ENCODE peak calls at places on chromosome 1, in nine cellular contexts. One of them, this sample, is unnamed.

GRCh38 chr1:30875197-30875596 is 33.4 kb downstream of the SDC3 start:
- DNase-seq in GM12865: no peak
- DNase-seq in AG09309: no peak
- DNase-seq in bronchial epithelial cell: no peak
- DNase-seq in fibroblast of the aortic adventitia: no peak
- DNase-seq in RWPE2: no peak
- DNase-seq in HCT116: no peak
- DNase-seq in A549: no peak
- DNase-seq in lower leg skin: no peak
- DNase-seq in this sample: no peak

GRCh38 chr1:153790282-153790995 is 15.2 kb downstream of the SLC27A3 start:
- DNase-seq in RWPE2: no peak
- DNase-seq in GM12865: peak
- DNase-seq in A549: no peak
- DNase-seq in lower leg skin: peak
- DNase-seq in bronchial epithelial cell: no peak
- DNase-seq in HCT116: no peak
- DNase-seq in fibroblast of the aortic adventitia: peak
- DNase-seq in AG09309: peak
- DNase-seq in this sample: no peak

GRCh38 chr1:180633092-180634045 is 1.5 kb downstream of the XPR1 start:
- DNase-seq in A549: no peak
- DNase-seq in GM12865: no peak
- DNase-seq in bronchial epithelial cell: peak
- DNase-seq in HCT116: no peak
- DNase-seq in RWPE2: no peak
- DNase-seq in AG09309: no peak
- DNase-seq in fibroblast of the aortic adventitia: peak
- DNase-seq in lower leg skin: no peak
- DNase-seq in this sample: no peak

GRCh38 chr1:211529011-211529410 is 37.0 kb upstream of the RD3 start:
- DNase-seq in AG09309: no peak
- DNase-seq in A549: no peak
- DNase-seq in lower leg skin: no peak
- DNase-seq in bronchial epithelial cell: no peak
- DNase-seq in GM12865: no peak
- DNase-seq in fibroblast of the aortic adventitia: no peak
- DNase-seq in HCT116: no peak
- DNase-seq in RWPE2: no peak
- DNase-seq in this sample: no peak

GRCh38 chr1:223444411-223444810 is 51.2 kb downstream of the CCDC185 start:
- DNase-seq in lower leg skin: no peak
- DNase-seq in bronchial epithelial cell: no peak
- DNase-seq in A549: no peak
- DNase-seq in RWPE2: no peak
- DNase-seq in AG09309: no peak
- DNase-seq in fibroblast of the aortic adventitia: no peak
- DNase-seq in GM12865: no peak
- DNase-seq in HCT116: no peak
- DNase-seq in this sample: no peak

GRCh38 chr1:87451229-87451900 is 122.7 kb downstream of the LMO4 start:
- DNase-seq in GM12865: no peak
- DNase-seq in bronchial epithelial cell: no peak
- DNase-seq in A549: no peak
- DNase-seq in lower leg skin: no peak
- DNase-seq in fibroblast of the aortic adventitia: peak
- DNase-seq in HCT116: no peak
- DNase-seq in AG09309: no peak
- DNase-seq in RWPE2: no peak
- DNase-seq in this sample: no peak

GRCh38 chr1:60740154-60740553 is 342.2 kb upstream of the NFIA start:
- DNase-seq in RWPE2: no peak
- DNase-seq in AG09309: no peak
- DNase-seq in fibroblast of the aortic adventitia: no peak
- DNase-seq in lower leg skin: no peak
- DNase-seq in HCT116: no peak
- DNase-seq in A549: no peak
- DNase-seq in GM12865: no peak
- DNase-seq in bronchial epithelial cell: no peak
- DNase-seq in this sample: no peak

GRCh38 chr1:81224222-81224621 is 576.5 kb upstream of the ADGRL2 start:
- DNase-seq in fibroblast of the aortic adventitia: no peak
- DNase-seq in RWPE2: no peak
- DNase-seq in HCT116: no peak
- DNase-seq in A549: no peak
- DNase-seq in AG09309: no peak
- DNase-seq in lower leg skin: no peak
- DNase-seq in GM12865: no peak
- DNase-seq in bronchial epithelial cell: no peak
- DNase-seq in this sample: no peak

GRCh38 chr1:56120021-56120420 is 459.3 kb downstream of the PLPP3 start:
- DNase-seq in HCT116: no peak
- DNase-seq in fibroblast of the aortic adventitia: no peak
- DNase-seq in bronchial epithelial cell: peak
- DNase-seq in lower leg skin: no peak
- DNase-seq in A549: no peak
- DNase-seq in AG09309: no peak
- DNase-seq in RWPE2: no peak
- DNase-seq in GM12865: no peak
- DNase-seq in this sample: no peak

GRCh38 chr1:35268282-35269189 is at the start of gene ZMYM4:
- DNase-seq in fibroblast of the aortic adventitia: peak
- DNase-seq in bronchial epithelial cell: peak
- DNase-seq in GM12865: peak
- DNase-seq in AG09309: peak
- DNase-seq in A549: peak
- DNase-seq in lower leg skin: peak
- DNase-seq in HCT116: peak
- DNase-seq in RWPE2: peak
- DNase-seq in this sample: peak

GRCh38 chr1:35264861-35265260 is 3.6 kb upstream of the ZMYM4 start:
- DNase-seq in A549: peak
- DNase-seq in AG09309: no peak
- DNase-seq in GM12865: peak
- DNase-seq in RWPE2: no peak
- DNase-seq in lower leg skin: peak
- DNase-seq in fibroblast of the aortic adventitia: peak
- DNase-seq in HCT116: no peak
- DNase-seq in bronchial epithelial cell: peak
- DNase-seq in this sample: peak

GRCh38 chr1:35269989-35270289 is 1.4 kb downstream of the ZMYM4 start:
- DNase-seq in fibroblast of the aortic adventitia: peak
- DNase-seq in GM12865: no peak
- DNase-seq in RWPE2: no peak
- DNase-seq in A549: no peak
- DNase-seq in AG09309: no peak
- DNase-seq in HCT116: no peak
- DNase-seq in bronchial epithelial cell: no peak
- DNase-seq in lower leg skin: no peak
- DNase-seq in this sample: no peak

GRCh38 chr1:35266306-35266705 is 2.2 kb upstream of the ZMYM4 start:
- DNase-seq in bronchial epithelial cell: no peak
- DNase-seq in fibroblast of the aortic adventitia: no peak
- DNase-seq in HCT116: no peak
- DNase-seq in AG09309: no peak
- DNase-seq in RWPE2: no peak
- DNase-seq in A549: no peak
- DNase-seq in GM12865: no peak
- DNase-seq in lower leg skin: no peak
- DNase-seq in this sample: no peak

DNA sequence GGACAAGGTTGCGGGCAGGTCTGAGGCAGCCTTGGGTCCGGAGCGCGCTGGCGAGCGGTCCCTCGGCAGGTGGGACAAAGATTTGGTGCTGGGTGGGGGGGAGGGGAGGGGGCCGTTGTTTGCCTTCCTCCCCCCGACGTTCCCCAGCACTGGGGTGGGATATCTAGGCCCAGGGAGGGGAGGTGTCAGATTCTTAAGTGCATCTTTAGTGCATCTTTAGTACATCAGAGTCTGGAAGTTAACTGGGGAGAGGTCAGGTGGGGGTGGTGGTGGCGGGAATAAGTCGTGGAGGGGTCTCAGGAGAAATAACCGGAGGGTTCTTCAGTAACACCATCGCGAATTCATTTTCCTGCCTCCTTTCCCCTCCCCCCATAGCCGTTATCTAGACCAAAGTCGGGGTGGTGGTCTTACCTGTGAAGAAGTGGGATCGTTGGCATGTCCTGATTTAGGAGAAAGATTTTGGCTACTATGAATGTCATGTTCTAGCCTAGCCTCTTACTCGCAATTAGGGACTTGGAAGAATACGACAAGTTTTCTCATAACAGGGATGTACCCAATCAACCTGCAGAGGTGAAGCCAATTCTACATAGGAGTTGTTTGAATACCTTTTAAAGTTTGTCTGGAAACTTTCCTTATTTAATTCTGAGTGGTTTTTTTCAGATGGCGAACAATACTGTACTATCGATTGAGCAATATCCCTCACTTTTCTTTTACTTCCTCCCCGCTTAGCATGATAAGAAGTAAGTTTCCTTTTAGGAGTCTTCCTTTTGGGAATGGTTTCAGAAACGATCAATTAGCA is 880 bp downstream of the ZMYM4 start:
- DNase-seq in fibroblast of the aortic adventitia: peak
- DNase-seq in HCT116: no peak
- DNase-seq in AG09309: no peak
- DNase-seq in RWPE2: no peak
- DNase-seq in A549: no peak
- DNase-seq in bronchial epithelial cell: peak
- DNase-seq in lower leg skin: no peak
- DNase-seq in GM12865: peak
- DNase-seq in this sample: no peak
- TF ChIP-seq CTCF in fibroblast of the aortic adventitia: no peak
- TF ChIP-seq CTCF in HCT116: no peak
- TF ChIP-seq CTCF in AG09309: no peak
- TF ChIP-seq CTCF in RWPE2: no peak
- TF ChIP-seq CTCF in A549: no peak
- TF ChIP-seq CTCF in bronchial epithelial cell: no peak
- TF ChIP-seq CTCF in lower leg skin: no peak
- TF ChIP-seq CTCF in GM12865: no peak
- TF ChIP-seq CTCF in this sample: no peak

GRCh38 chr1:244988521-244988920 is 124.2 kb upstream of the HNRNPU start:
- DNase-seq in lower leg skin: no peak
- DNase-seq in AG09309: no peak
- DNase-seq in RWPE2: no peak
- DNase-seq in fibroblast of the aortic adventitia: no peak
- DNase-seq in HCT116: no peak
- DNase-seq in A549: no peak
- DNase-seq in bronchial epithelial cell: no peak
- DNase-seq in GM12865: no peak
- DNase-seq in this sample: no peak
- H3K4me3 ChIP-seq in lower leg skin: no peak
- H3K4me3 ChIP-seq in AG09309: no peak
- H3K4me3 ChIP-seq in RWPE2: no peak
- H3K4me3 ChIP-seq in fibroblast of the aortic adventitia: no peak
- H3K4me3 ChIP-seq in HCT116: no peak
- H3K4me3 ChIP-seq in A549: no peak
- H3K4me3 ChIP-seq in bronchial epithelial cell: no peak
- H3K4me3 ChIP-seq in GM12865: no peak
- H3K4me3 ChIP-seq in this sample: no peak

GRCh38 chr1:235599536-235599935 is 50.0 kb downstream of the GNG4 start:
- DNase-seq in A549: peak
- DNase-seq in AG09309: no peak
- DNase-seq in GM12865: no peak
- DNase-seq in RWPE2: no peak
- DNase-seq in lower leg skin: no peak
- DNase-seq in bronchial epithelial cell: no peak
- DNase-seq in fibroblast of the aortic adventitia: no peak
- DNase-seq in HCT116: no peak
- DNase-seq in this sample: no peak

GRCh38 chr1:235597867-235598553 is 51.6 kb downstream of the GNG4 start:
- DNase-seq in HCT116: peak
- DNase-seq in RWPE2: no peak
- DNase-seq in bronchial epithelial cell: peak
- DNase-seq in lower leg skin: no peak
- DNase-seq in GM12865: no peak
- DNase-seq in AG09309: peak
- DNase-seq in A549: peak
- DNase-seq in fibroblast of the aortic adventitia: peak
- DNase-seq in this sample: peak

DNA sequence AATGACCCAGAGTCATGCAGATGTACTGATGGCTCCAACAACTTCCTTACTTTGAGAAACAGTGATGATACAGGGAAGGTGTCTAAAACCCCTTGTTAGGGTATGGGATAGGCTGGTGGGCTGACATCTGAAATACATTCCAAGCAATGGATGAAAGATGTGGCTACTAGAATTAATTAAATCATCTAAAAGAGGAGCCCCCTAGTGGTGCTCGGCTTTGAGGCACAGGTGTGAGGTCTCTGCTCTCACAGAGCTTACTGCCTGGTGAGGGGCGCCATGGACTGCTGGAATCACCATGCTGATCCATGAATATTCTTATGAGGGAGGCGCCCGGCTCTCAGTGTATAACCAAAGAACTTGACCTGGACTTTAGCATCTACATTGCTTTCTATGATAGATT is 48.5 kb downstream of the GNG4 start:
- DNase-seq in bronchial epithelial cell: peak
- DNase-seq in HCT116: no peak
- DNase-seq in GM12865: no peak
- DNase-seq in RWPE2: no peak
- DNase-seq in fibroblast of the aortic adventitia: peak
- DNase-seq in AG09309: no peak
- DNase-seq in A549: peak
- DNase-seq in lower leg skin: no peak
- DNase-seq in this sample: no peak
- TF ChIP-seq CTCF in bronchial epithelial cell: peak
- TF ChIP-seq CTCF in HCT116: peak
- TF ChIP-seq CTCF in GM12865: peak
- TF ChIP-seq CTCF in RWPE2: peak
- TF ChIP-seq CTCF in fibroblast of the aortic adventitia: peak
- TF ChIP-seq CTCF in AG09309: peak
- TF ChIP-seq CTCF in A549: peak
- TF ChIP-seq CTCF in lower leg skin: no peak
- TF ChIP-seq CTCF in this sample: peak

DNA sequence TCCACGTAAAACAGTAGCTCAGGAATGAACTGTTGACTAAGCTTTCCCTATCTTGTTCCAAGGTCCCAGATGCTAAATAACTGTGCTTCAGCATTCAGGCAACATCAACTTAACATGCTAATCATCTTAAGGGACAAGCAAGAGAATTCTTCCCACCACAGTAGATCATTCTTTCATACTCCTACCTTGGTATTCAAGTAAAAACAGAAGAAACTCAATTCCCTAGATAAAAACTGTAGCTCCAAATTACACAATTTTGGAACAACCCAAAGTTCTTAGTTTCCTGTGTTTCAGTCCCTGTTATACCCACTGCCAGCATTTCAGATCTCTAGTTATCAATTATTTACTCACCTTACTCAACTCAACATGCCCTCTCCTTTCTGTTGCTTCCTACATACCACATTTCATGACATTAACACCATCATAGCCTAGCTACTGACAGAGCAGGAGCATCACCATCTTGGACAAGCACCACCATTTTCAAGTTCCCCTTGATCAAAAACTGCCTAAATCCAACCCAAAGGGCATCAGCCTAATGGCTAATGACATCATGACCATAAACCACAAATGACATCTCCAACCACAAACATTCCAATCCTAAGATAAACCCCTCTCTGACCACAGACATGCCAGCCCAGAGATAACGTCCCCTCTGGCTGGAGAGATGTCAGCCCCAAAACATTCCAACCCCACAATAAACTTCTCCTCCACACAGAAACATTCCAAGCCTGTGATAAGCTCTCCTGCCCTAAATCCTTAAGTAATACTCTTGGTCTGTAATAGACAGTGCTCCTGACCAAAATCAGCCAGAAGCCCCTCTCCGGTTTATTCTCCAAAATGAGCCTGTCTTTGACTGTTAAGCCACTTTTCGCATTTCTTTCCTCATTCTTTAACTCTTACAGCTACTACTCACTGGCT is 191.2 kb downstream of the RERE start:
- DNase-seq in fibroblast of the aortic adventitia: peak
- DNase-seq in A549: peak
- DNase-seq in AG09309: peak
- DNase-seq in RWPE2: no peak
- DNase-seq in lower leg skin: no peak
- DNase-seq in HCT116: peak
- DNase-seq in bronchial epithelial cell: peak
- DNase-seq in GM12865: no peak
- DNase-seq in this sample: peak
- H3K4me3 ChIP-seq in fibroblast of the aortic adventitia: no peak
- H3K4me3 ChIP-seq in A549: no peak
- H3K4me3 ChIP-seq in AG09309: no peak
- H3K4me3 ChIP-seq in RWPE2: no peak
- H3K4me3 ChIP-seq in lower leg skin: no peak
- H3K4me3 ChIP-seq in HCT116: no peak
- H3K4me3 ChIP-seq in bronchial epithelial cell: no peak
- H3K4me3 ChIP-seq in GM12865: no peak
- H3K4me3 ChIP-seq in this sample: no peak